ENCODE peak calls at places on chromosome 1, in seven cellular contexts. Z, I, K, X, N, U and C are unnamed samples.
A peak's percentile ranks its signal among the peaks of the same experiment; 100 is the strongest.

GRCh38 chr1:199247891-199248290 is 609.1 kb downstream of the PTPRC start:
- DNase-seq in Z (no peak), K (no peak), N (no peak), U (no peak), I (no peak), X (no peak), C (no peak)

GRCh38 chr1:220298470-220298869 is 26.2 kb upstream of the RAB3GAP2 start:
- DNase-seq in I (no peak), U (no peak), N (no peak), X (no peak), K (no peak), Z (no peak), C (no peak)

GRCh38 chr1:16085521-16085920 is 12.1 kb upstream of the FAM131C start:
- DNase-seq in Z (no peak), N (no peak), I (no peak), X (no peak), U (no peak), K (no peak), C (no peak)

GRCh38 chr1:205248793-205249601 is 21.3 kb downstream of the TMCC2 start:
- DNase-seq in X (peak; percentile 76), K (no peak), Z (no peak), N (no peak), I (no peak), U (no peak), C (peak; percentile 56)

GRCh38 chr1:29271724-29272123 is 35.4 kb downstream of the PTPRU start:
- DNase-seq in Z (peak; percentile 84), N (no peak), I (no peak), U (no peak), K (no peak), X (no peak), C (peak; percentile 86)

GRCh38 chr1:53481456-53481855 is 22.3 kb downstream of the DMRTB1 start:
- DNase-seq in K (no peak), Z (peak; percentile 16), N (no peak), I (no peak), X (no peak), U (no peak), C (no peak)

GRCh38 chr1:161932668-161933067 is 91.0 kb downstream of the OLFML2B start:
- DNase-seq in Z (no peak), I (no peak), K (no peak), U (no peak), X (no peak), N (no peak), C (no peak)

GRCh38 chr1:47761201-47761930 is 235.8 kb downstream of the TRABD2B start:
- DNase-seq in I (no peak), N (no peak), X (no peak), Z (no peak), U (no peak), K (no peak), C (no peak)

GRCh38 chr1:182301467-182302198 is 90.0 kb downstream of the GLUL start:
- DNase-seq in N (peak; percentile 53), Z (peak; percentile 52), U (no peak), K (no peak), X (no peak), I (no peak), C (peak; percentile 48)